ENCODE peak calls at places on chromosomes 4 and X, in four cellular contexts. W, N, O and H are unnamed samples.

GRCh38 chr4:145887241-145887964 is 51.2 kb downstream of the ZNF827 start:
- DNase-seq in W (no peak), N (no peak), O (no peak), H (no peak)

GRCh38 chr4:183960021-183960420 is 54.9 kb downstream of the STOX2 start:
- DNase-seq in W (no peak), N (no peak), O (peak; percentile 78), H (peak; percentile 39)

GRCh38 chrX:17632942-17633341 is 104.4 kb upstream of the SCML1 start:
- DNase-seq in W (no peak), N (no peak), O (no peak), H (no peak)

GRCh38 chr4:8888856-8889255 is 17.2 kb upstream of the HMX1 start:
- DNase-seq in W (no peak), N (no peak), O (no peak), H (no peak)

GRCh38 chrX:101078716-101079115 is at the start of gene TMEM35A:
- DNase-seq in W (no peak), N (no peak), O (peak; percentile 54), H (no peak)

GRCh38 chr4:104491826-104492771 is 2.6 kb downstream of the CXXC4 start:
- DNase-seq in W (peak; percentile 87), N (no peak), O (peak; percentile 43), H (peak; percentile 4)

GRCh38 chr4:41505161-41505653 is 32.8 kb upstream of the LIMCH1 start:
- DNase-seq in W (no peak), N (no peak), O (peak; percentile 67), H (peak; percentile 23)

GRCh38 chrX:35890699-35891098 is 28.8 kb upstream of the CFAP47 start:
- DNase-seq in W (no peak), N (peak; percentile 46), O (peak; percentile 38), H (peak; percentile 79)

GRCh38 chrX:1384738-1385250 is 7.1 kb downstream of the SLC25A6 start:
- DNase-seq in W (no peak), N (no peak), O (peak; percentile 21), H (no peak)

GRCh38 chr4:41324861-41325260 is 68.1 kb downstream of the UCHL1 start:
- DNase-seq in W (no peak), N (no peak), O (no peak), H (no peak)

GRCh38 chr4:68361146-68361589 is 11.3 kb upstream of the YTHDC1 start:
- DNase-seq in W (no peak), N (peak; percentile 76), O (no peak), H (peak; percentile 54)

GRCh38 chrX:106898462-106898861 is 4.7 kb downstream of the RIPPLY1 start:
- DNase-seq in W (peak; percentile 16), N (peak; percentile 80), O (peak; percentile 14), H (peak; percentile 42)

GRCh38 chr4:148776944-148777343 is 334.7 kb upstream of the NR3C2 start:
- DNase-seq in W (no peak), N (no peak), O (no peak), H (no peak)

GRCh38 chrX:97398030-97398551 is 514.4 kb downstream of the RPA4 start:
- DNase-seq in W (peak; percentile 55), N (no peak), O (no peak), H (no peak)

GRCh38 chrX:97401154-97401553 is 517.4 kb downstream of the RPA4 start:
- DNase-seq in W (peak; percentile 68), N (peak; percentile 1), O (no peak), H (no peak)

GRCh38 chrX:97397371-97397770 is 513.7 kb downstream of the RPA4 start:
- DNase-seq in W (no peak), N (no peak), O (no peak), H (no peak)

GRCh38 chrX:97400492-97400891 is 516.8 kb downstream of the RPA4 start:
- DNase-seq in W (no peak), N (no peak), O (no peak), H (no peak)

GRCh38 chrX:97399400-97399799 is 515.7 kb downstream of the RPA4 start:
- DNase-seq in W (peak; percentile 44), N (no peak), O (no peak), H (peak; percentile 80)
- H3K27ac ChIP-seq in W (peak overlapping the region; percentile 33), N (no peak overlapping the region), O (peak overlapping the region; percentile 44), H (peak overlapping the region; percentile 79)

GRCh38 chrX:85303544-85303943 is 59.8 kb downstream of the ZNF711 start:
- DNase-seq in W (no peak), N (no peak), O (no peak), H (no peak)
- TF ChIP-seq PBX3 in W (no peak), N (no peak), O (no peak), H (no peak)

GRCh38 chr4:2932951-2933565 is 30.1 kb downstream of the NOP14 start:
- DNase-seq in W (no peak), N (no peak), O (peak; percentile 72), H (no peak)
- H3K27ac ChIP-seq in W (peak overlapping the region; percentile 65), N (no peak overlapping the region), O (peak overlapping the region; percentile 35), H (peak overlapping the region; percentile 90)

DNA sequence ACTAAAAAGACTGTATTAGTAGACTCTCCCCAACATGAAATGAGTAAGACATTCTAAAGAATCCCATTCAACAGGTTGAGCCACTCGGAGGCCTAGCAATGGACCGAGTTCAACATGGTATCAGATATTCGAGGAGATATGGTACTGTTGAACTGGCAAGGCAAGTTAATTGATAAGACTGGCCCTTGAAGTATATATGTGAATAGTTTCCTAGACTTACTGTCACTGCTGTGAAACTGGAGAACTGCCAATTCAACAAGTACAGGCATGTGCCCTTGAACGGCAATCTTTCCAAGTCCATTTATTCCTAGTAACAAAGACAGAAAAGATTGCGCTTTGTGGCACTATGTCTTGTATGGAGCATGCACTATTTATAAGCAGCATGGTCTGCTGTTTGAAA is 24.4 kb downstream of the FAT1 start:
- DNase-seq in W (no peak), N (peak; percentile 77), O (no peak), H (no peak)
- TF ChIP-seq PBX3 in W (no peak), N (no peak), O (no peak), H (no peak)

DNA sequence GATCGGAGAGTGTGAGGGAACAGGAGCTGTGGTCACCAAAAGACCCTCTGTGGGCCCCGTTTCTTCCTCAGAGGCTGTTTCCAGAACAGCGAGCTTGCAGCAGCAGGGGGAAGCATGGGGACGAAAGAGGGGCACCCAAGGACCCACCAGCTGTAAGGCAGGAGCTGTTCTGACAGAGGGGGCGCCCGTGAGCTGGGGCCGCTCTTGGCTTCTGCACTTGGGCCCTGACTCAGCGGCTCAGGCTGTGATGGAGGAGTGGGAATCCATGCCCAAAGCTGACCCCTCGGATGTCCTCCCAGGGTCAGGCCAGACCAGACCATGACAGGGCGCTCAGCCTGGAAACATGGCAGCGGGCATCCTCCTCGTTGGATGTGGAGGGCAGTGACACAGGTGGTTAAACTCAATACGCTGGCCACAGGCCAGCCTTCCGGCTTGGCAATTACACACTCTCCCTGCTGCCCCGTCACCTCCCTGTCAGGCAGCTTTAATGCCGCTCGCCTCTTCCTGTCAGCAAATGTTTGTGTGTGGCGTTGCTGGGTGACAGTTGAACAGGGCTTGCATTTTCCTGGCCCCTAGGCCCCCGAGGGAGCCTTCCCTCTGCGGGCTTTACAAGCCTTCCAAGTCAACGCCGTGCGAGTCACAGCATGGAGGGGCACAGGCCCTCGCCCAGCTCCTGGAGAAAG is 620.2 kb downstream of the BCOR start:
- DNase-seq in W (no peak), N (no peak), O (no peak), H (no peak)
- H3K27ac ChIP-seq in W (no peak overlapping the region), N (no peak overlapping the region), O (no peak overlapping the region), H (no peak overlapping the region)

DNA sequence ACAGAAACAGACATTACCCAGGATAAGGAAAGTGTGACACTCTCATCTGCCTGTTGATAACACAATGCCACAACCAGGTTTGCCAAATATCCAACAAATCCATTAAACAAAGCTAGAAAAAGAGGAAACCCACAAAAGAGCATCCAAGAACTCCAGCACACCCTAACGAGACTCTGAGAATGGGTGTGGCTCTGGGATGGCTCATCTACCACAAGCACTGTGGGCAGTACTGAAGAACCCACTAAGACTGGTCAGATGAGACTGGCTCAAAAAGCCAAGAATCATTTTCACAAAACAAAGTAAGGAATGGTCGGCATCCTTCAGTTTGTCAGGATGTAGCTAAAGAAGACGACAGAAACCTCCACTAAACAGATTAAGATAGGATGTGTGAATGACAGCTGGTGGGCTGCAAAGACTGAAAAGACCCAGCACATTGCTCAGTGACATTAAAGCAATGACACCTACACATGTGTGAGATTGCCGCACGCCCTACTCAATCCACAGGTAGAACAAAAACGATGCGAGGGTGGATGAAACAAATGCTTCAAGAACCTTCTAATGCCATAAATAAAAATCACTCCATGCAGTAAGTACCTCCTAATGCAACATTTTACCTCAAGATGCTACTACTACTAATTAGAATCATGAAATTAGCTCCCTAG is 14.6 kb downstream of the ATP8A1 start:
- DNase-seq in W (no peak), N (no peak), O (no peak), H (no peak)
- TF ChIP-seq PBX3 in W (no peak), N (no peak), O (no peak), H (no peak)

GRCh38 chr4:2411786-2412510 is 6.5 kb downstream of the ZFYVE28 start:
- DNase-seq in W (peak; percentile 52), N (no peak), O (no peak), H (no peak)
- H3K27ac ChIP-seq in W (peak overlapping the region; percentile 60), N (no peak overlapping the region), O (peak overlapping the region; percentile 82), H (peak overlapping the region; percentile 87)